ENCODE peak calls at places on chromosomes 6 and 20, in six cellular contexts. H is A549, P is SK-N-SH, S is transverse colon, T is ovary, O is K562. Q is an unnamed sample.

GRCh38 chr6:45532626-45533258 is 155.0 kb upstream of the SUPT3H start:
- DNase-seq in P (no peak), O (no peak), H (no peak), T (no peak), S (no peak), Q (no peak)

GRCh38 chr20:16500197-16500596 is 73.1 kb downstream of the KIF16B start:
- DNase-seq in O (no peak), H (no peak), S (no peak), T (no peak), P (no peak), Q (no peak)

GRCh38 chr6:150866147-150867073 is 908 bp downstream of the MTHFD1L start:
- DNase-seq in T (peak; percentile 93), S (peak; percentile 79), P (peak; percentile 97), O (peak; percentile 96), H (peak; percentile 84), Q (peak; percentile 70)

GRCh38 chr6:34155471-34156300 is 9.8 kb upstream of the GRM4 start:
- DNase-seq in P (peak; percentile 17), H (no peak), T (no peak), S (no peak), O (no peak), Q (no peak)

GRCh38 chr6:39803872-39804271 is 11.7 kb downstream of the DAAM2 start:
- DNase-seq in P (no peak), O (no peak), T (no peak), S (no peak), H (no peak), Q (no peak)

GRCh38 chr6:91299544-91300491 is 712.9 kb upstream of the MAP3K7 start:
- DNase-seq in T (peak; percentile 36), S (peak; percentile 14), P (no peak), H (no peak), O (no peak), Q (no peak)

GRCh38 chr6:28709478-28710349 is 184.0 kb downstream of the GPX5 start:
- DNase-seq in H (peak; percentile 66), O (peak; percentile 39), S (no peak), P (no peak), T (no peak), Q (no peak)

GRCh38 chr20:33732166-33732970 is 572 bp downstream of the ZNF341 start:
- DNase-seq in S (peak; percentile 92), T (no peak), P (no peak), H (peak; percentile 89), O (no peak), Q (peak; percentile 90)

GRCh38 chr6:131073577-131073976 is 10.5 kb upstream of the EPB41L2 start:
- DNase-seq in O (no peak), H (no peak), P (no peak), S (no peak), T (no peak), Q (no peak)

GRCh38 chr6:117829594-117830319 is 77.3 kb upstream of the SLC35F1 start:
- DNase-seq in O (no peak), S (no peak), H (peak; percentile 45), T (no peak), P (peak; percentile 27), Q (no peak)

GRCh38 chr6:48994811-48995210 is 468.2 kb downstream of the MMUT start:
- DNase-seq in H (peak; percentile 5), T (no peak), O (no peak), S (no peak), P (no peak), Q (no peak)

GRCh38 chr6:105459884-105460283 is 57.0 kb upstream of the PREP start:
- DNase-seq in P (no peak), O (no peak), H (peak; percentile 12), S (no peak), T (no peak), Q (no peak)
- TF ChIP-seq EP300 in P (no peak), O (no peak), H (no peak), S (no peak), T (no peak), Q (no peak)

DNA sequence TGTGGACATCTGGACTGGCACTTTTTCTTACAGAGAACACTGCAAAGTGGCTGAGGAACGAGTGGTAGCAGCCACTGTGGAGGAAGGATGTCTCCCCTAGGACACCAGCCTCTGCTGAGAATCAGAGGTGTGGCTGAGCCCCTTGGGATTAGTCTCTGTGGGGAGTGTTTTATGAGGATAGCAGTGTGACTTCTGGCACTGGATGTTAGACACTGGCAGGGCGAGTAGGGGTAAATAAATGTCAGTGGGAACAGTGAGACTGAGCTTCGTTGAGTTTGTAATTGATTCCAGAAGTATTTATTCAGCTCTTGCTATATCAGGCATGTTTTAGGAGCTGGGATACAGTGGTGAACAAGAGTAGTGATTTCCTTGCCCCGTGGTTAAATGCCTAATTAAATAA is 124.0 kb downstream of the JARID2 start:
- DNase-seq in H (no peak), T (no peak), P (no peak), O (no peak), S (no peak), Q (no peak)
- H3K4me1 ChIP-seq in H (peaks cover 22% of the 10 kb centered on the region), T (peaks cover 11% of the 10 kb centered on the region), P (peaks cover 19% of the 10 kb centered on the region), O (peaks cover 53% of the 10 kb centered on the region), S (peaks cover 43% of the 10 kb centered on the region), Q (peaks cover 24% of the 10 kb centered on the region)

DNA sequence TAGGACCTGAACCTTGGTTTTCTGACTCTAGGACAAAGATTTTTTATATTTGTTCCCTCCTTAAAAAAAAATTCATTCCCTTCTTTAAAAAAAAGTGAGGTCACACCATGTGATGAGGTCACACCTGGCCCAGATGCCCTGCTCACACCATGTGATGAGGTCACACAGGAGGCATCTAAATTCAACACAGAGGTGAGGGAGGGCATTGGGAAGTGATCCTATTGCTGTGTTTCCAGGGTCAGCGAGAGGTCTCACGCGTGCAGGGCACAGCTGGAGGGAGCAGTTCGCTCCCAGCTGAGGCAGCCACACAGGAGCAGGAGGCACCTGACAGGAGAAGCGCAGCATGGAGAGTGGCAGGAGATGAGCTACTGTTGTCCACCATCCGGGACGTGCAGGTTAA is 92.5 kb downstream of the SLC22A23 start:
- DNase-seq in P (no peak), H (no peak), O (no peak), T (no peak), S (no peak), Q (peak; percentile 38)
- TF ChIP-seq EP300 in P (no peak), H (no peak), O (no peak), T (no peak), S (no peak), Q (no peak)

DNA sequence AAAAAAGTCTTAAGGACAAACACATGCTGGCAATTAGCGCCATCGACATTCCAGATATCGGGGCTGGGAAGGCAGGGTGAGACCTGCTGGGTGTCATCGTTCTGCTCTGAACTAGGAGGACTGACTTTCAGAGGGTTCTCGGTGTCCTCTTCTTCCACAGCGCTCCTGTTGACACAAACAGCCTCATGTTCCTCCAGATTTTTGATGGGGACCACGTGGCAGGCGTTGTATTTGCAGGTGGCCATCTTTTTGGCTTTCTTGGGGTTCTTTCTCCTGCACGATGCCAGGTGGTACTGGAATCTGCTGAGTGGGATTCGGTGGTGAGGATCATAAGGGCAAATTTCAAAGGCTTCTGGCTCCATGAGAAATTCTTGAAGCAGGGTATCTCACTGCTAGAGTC is 469 bp downstream of the GTSF1L start:
- DNase-seq in S (no peak), O (no peak), H (no peak), T (no peak), P (no peak), Q (no peak)
- H3K4me1 ChIP-seq in S (peaks cover 10% of the 10 kb centered on the region), O (no peaks in the 10 kb centered on the region), H (no peaks in the 10 kb centered on the region), T (no peaks in the 10 kb centered on the region), P (peaks cover 15% of the 10 kb centered on the region), Q (no peaks in the 10 kb centered on the region)

DNA sequence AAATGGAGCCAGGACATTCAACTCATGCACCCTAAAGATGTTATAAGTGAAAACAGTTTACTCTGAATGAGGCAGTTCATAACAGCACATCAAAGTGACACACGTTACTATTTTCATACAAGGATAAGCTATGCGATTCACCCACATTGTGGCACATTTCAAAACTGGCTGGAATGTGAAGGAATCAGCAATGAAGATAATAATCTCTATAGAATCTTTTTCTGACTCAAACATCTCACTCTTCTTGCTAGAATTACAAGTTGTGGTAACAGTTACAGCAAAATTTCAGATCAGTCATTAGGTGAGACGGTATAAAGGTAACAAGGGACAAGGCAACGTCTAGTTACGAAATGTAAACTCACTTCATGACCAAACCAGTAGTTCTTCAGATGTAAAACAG is 17.5 kb downstream of the TMEM244 start:
- DNase-seq in H (no peak), P (no peak), O (no peak), T (no peak), S (no peak), Q (no peak)
- TF ChIP-seq EP300 in H (no peak), P (no peak), O (no peak), T (no peak), S (no peak), Q (no peak)